ENCODE peak calls at places on chromosomes 16 and 17, in five cellular contexts. One of them, this sample, is unnamed.

GRCh38 chr16:2992383-2993081 is 12.3 kb upstream of the PKMYT1 start:
- DNase-seq in Right ventricle myocardium superior: no peak
- DNase-seq in non-pigmented ciliary epithelial cell: no peak
- DNase-seq in M059J: no peak
- DNase-seq in CD4-positive, alpha-beta T cell: no peak
- DNase-seq in this sample: no peak

GRCh38 chr16:68230956-68231355 is 5.0 kb downstream of the ESRP2 start:
- DNase-seq in Right ventricle myocardium superior: no peak
- DNase-seq in non-pigmented ciliary epithelial cell: no peak
- DNase-seq in M059J: no peak
- DNase-seq in CD4-positive, alpha-beta T cell: no peak
- DNase-seq in this sample: no peak

GRCh38 chr17:40816569-40816968 is 5.8 kb downstream of the KRT10 start:
- DNase-seq in Right ventricle myocardium superior: no peak
- DNase-seq in non-pigmented ciliary epithelial cell: no peak
- DNase-seq in M059J: no peak
- DNase-seq in CD4-positive, alpha-beta T cell: no peak
- DNase-seq in this sample: no peak

GRCh38 chr16:760065-760464 is 469 bp upstream of the MSLN start:
- DNase-seq in Right ventricle myocardium superior: no peak
- DNase-seq in non-pigmented ciliary epithelial cell: no peak
- DNase-seq in M059J: no peak
- DNase-seq in CD4-positive, alpha-beta T cell: no peak
- DNase-seq in this sample: no peak

GRCh38 chr17:3890082-3890892 is 2.6 kb downstream of the CAMKK1 start:
- DNase-seq in Right ventricle myocardium superior: peak
- DNase-seq in non-pigmented ciliary epithelial cell: no peak
- DNase-seq in M059J: peak
- DNase-seq in CD4-positive, alpha-beta T cell: no peak
- DNase-seq in this sample: no peak

GRCh38 chr16:20329392-20330138 is 2.3 kb upstream of the GP2 start:
- DNase-seq in Right ventricle myocardium superior: no peak
- DNase-seq in non-pigmented ciliary epithelial cell: no peak
- DNase-seq in M059J: no peak
- DNase-seq in CD4-positive, alpha-beta T cell: no peak
- DNase-seq in this sample: no peak

GRCh38 chr17:72136692-72137550 is 16.1 kb downstream of the SOX9 start:
- DNase-seq in Right ventricle myocardium superior: no peak
- DNase-seq in non-pigmented ciliary epithelial cell: no peak
- DNase-seq in M059J: peak
- DNase-seq in CD4-positive, alpha-beta T cell: no peak
- DNase-seq in this sample: no peak

GRCh38 chr16:72848759-72849664 is 198.9 kb downstream of the ZFHX3 start:
- DNase-seq in Right ventricle myocardium superior: peak
- DNase-seq in non-pigmented ciliary epithelial cell: peak
- DNase-seq in M059J: peak
- DNase-seq in CD4-positive, alpha-beta T cell: no peak
- DNase-seq in this sample: no peak

GRCh38 chr17:10130263-10130662 is 68.1 kb downstream of the GAS7 start:
- DNase-seq in Right ventricle myocardium superior: no peak
- DNase-seq in non-pigmented ciliary epithelial cell: no peak
- DNase-seq in M059J: no peak
- DNase-seq in CD4-positive, alpha-beta T cell: no peak
- DNase-seq in this sample: no peak

GRCh38 chr17:44902135-44902760 is 3.0 kb upstream of the EFTUD2 start:
- DNase-seq in Right ventricle myocardium superior: peak
- DNase-seq in non-pigmented ciliary epithelial cell: no peak
- DNase-seq in M059J: no peak
- DNase-seq in CD4-positive, alpha-beta T cell: no peak
- DNase-seq in this sample: no peak

GRCh38 chr16:51670527-51670926 is 519.5 kb upstream of the SALL1 start:
- DNase-seq in Right ventricle myocardium superior: no peak
- DNase-seq in non-pigmented ciliary epithelial cell: no peak
- DNase-seq in M059J: no peak
- DNase-seq in CD4-positive, alpha-beta T cell: no peak
- DNase-seq in this sample: no peak

GRCh38 chr16:64950262-64950661 is 171.6 kb downstream of the CDH11 start:
- DNase-seq in Right ventricle myocardium superior: no peak
- DNase-seq in non-pigmented ciliary epithelial cell: no peak
- DNase-seq in M059J: no peak
- DNase-seq in CD4-positive, alpha-beta T cell: no peak
- DNase-seq in this sample: no peak

GRCh38 chr17:80104321-80104955 is 3.1 kb downstream of the GAA start:
- DNase-seq in Right ventricle myocardium superior: no peak
- DNase-seq in non-pigmented ciliary epithelial cell: no peak
- DNase-seq in M059J: peak
- DNase-seq in CD4-positive, alpha-beta T cell: no peak
- DNase-seq in this sample: no peak

GRCh38 chr17:21282231-21282630 is 2.3 kb upstream of the MAP2K3 start:
- DNase-seq in Right ventricle myocardium superior: no peak
- DNase-seq in non-pigmented ciliary epithelial cell: peak
- DNase-seq in M059J: peak
- DNase-seq in CD4-positive, alpha-beta T cell: no peak
- DNase-seq in this sample: no peak

This sample was measured in NT2/D1.